ENCODE peak calls at places on chromosomes 6 and 20, in five cellular contexts. S is AG09309, A is MM.1S, C is astrocyte of the spinal cord, Q is prostate gland. T is an unnamed sample.

GRCh38 chr6:54232703-54233102 is 75.5 kb upstream of the TINAG start:
- DNase-seq in Q (no peak), C (no peak), A (no peak), S (no peak), T (no peak)

GRCh38 chr6:145247677-145248419 is 487.5 kb downstream of the EPM2A start:
- DNase-seq in A (no peak), Q (no peak), S (peak; percentile 53), C (peak; percentile 95), T (no peak)

GRCh38 chr6:163460307-163460782 is 45.8 kb downstream of the QKI start:
- DNase-seq in C (peak; percentile 80), S (no peak), A (no peak), Q (no peak), T (no peak)

GRCh38 chr20:37337208-37337955 is 8.6 kb upstream of the SRC start:
- DNase-seq in C (no peak), S (no peak), A (no peak), Q (no peak), T (no peak)

GRCh38 chr20:17558154-17558940 is 11.5 kb upstream of the DSTN start:
- DNase-seq in A (no peak), Q (peak; percentile 32), C (peak; percentile 95), S (peak; percentile 69), T (peak; percentile 83)

GRCh38 chr6:99467509-99468106 is 42.5 kb upstream of the PNISR start:
- DNase-seq in Q (no peak), S (no peak), C (peak; percentile 18), A (no peak), T (no peak)

GRCh38 chr20:19977373-19977770 is 39.8 kb upstream of the NAA20 start:
- DNase-seq in A (no peak), C (no peak), Q (no peak), S (no peak), T (no peak)

GRCh38 chr6:11209941-11210340 is 22.5 kb downstream of the NEDD9 start:
- DNase-seq in C (no peak), Q (no peak), A (no peak), S (no peak), T (no peak)

GRCh38 chr20:20411841-20412240 is 43.9 kb downstream of the INSM1 start:
- DNase-seq in C (no peak), A (no peak), S (no peak), Q (no peak), T (no peak)

GRCh38 chr6:33613146-33613793 is 7.9 kb upstream of the ITPR3 start:
- DNase-seq in Q (no peak), S (peak; percentile 63), A (no peak), C (peak; percentile 76), T (no peak)

GRCh38 chr6:25280617-25280990 is 1.4 kb downstream of the CARMIL1 start:
- DNase-seq in Q (no peak), S (no peak), A (no peak), C (no peak), T (no peak)

GRCh38 chr6:71194730-71195129 is 93.9 kb upstream of the OGFRL1 start:
- DNase-seq in C (peak; percentile 68), Q (no peak), A (no peak), S (peak; percentile 67), T (peak; percentile 39)

GRCh38 chr6:81689580-81689979 is 62.9 kb downstream of the TENT5A start:
- DNase-seq in Q (no peak), C (no peak), A (no peak), S (no peak), T (no peak)

GRCh38 chr6:18323935-18324707 is 59.8 kb upstream of the DEK start:
- DNase-seq in S (no peak), Q (peak; percentile 32), C (peak; percentile 58), A (peak; percentile 45), T (no peak)

GRCh38 chr6:87909849-87910248 is 137.8 kb upstream of the SPACA1 start:
- DNase-seq in S (peak; percentile 24), A (no peak), Q (no peak), C (peak; percentile 93), T (no peak)

GRCh38 chr6:101509556-101509955 is 116.0 kb downstream of the GRIK2 start:
- DNase-seq in A (no peak), C (no peak), Q (no peak), S (no peak), T (no peak)

GRCh38 chr20:54188132-54188835 is 14.5 kb upstream of the CYP24A1 start:
- DNase-seq in S (no peak), A (no peak), C (no peak), Q (no peak), T (no peak)

GRCh38 chr20:50450961-50451752 is 59.0 kb upstream of the PTPN1 start:
- DNase-seq in C (peak; percentile 81), S (peak; percentile 24), A (peak; percentile 74), Q (no peak), T (no peak)

GRCh38 chr6:100099189-100100074 is 105.4 kb upstream of the MCHR2 start:
- DNase-seq in S (no peak), A (peak; percentile 39), C (peak; percentile 59), Q (no peak), T (no peak)

GRCh38 chr6:17281100-17281496 is at the start of gene RBM24:
- DNase-seq in Q (peak; percentile 40), S (no peak), A (peak; percentile 45), C (peak; percentile 83), T (peak; percentile 51)

GRCh38 chr20:3916347-3916746 is 27.2 kb downstream of the PANK2 start:
- DNase-seq in C (no peak), S (no peak), A (no peak), Q (no peak), T (no peak)

GRCh38 chr20:8656335-8656734 is 412.6 kb upstream of the PLCB4 start:
- DNase-seq in C (no peak), A (no peak), S (no peak), Q (no peak), T (no peak)

GRCh38 chr6:116422238-116422637 is 38.9 kb upstream of the CALHM6 start:
- DNase-seq in A (no peak), S (no peak), Q (no peak), C (no peak), T (no peak)

GRCh38 chr6:157139054-157139708 is 184.1 kb downstream of the TMEM242 start:
- DNase-seq in S (no peak), A (no peak), C (no peak), Q (no peak), T (no peak)

GRCh38 chr20:48283470-48284110 is 498.3 kb upstream of the SULF2 start:
- DNase-seq in Q (peak; percentile 41), A (no peak), C (peak; percentile 77), S (peak; percentile 85), T (peak; percentile 62)

DNA sequence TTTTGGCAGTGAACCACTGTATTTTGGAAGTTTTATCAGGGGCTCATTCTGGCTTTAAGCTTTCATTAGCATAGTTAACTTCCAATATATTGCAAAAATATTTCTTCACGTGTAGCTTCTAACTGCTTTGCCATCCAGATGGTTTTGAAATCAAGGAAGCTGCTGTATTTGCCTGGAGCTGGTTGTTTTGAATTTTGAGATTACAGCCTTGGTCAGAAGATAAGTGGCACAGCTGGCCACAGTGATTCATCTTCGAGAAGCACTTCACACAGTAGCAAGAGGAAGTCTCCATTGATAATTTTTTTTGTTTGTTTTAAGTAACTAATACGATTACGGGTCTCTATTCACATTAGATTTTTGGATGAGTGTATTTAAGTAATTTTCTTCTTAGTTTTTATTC is 3.8 kb downstream of the APCDD1L start:
- DNase-seq in Q (no peak), C (peak; percentile 52), A (no peak), S (peak; percentile 76), T (peak; percentile 28)
- TF ChIP-seq CTCF in Q (no peak), C (no peak), A (no peak), S (no peak), T (no peak)

GRCh38 chr6:118930680-118931079 is 4.3 kb downstream of the MCM9 start:
- DNase-seq in S (no peak), A (no peak), C (no peak), Q (no peak), T (no peak)
- TF ChIP-seq CTCF in S (no peak), A (no peak), C (peak; percentile 29), Q (no peak), T (no peak)

DNA sequence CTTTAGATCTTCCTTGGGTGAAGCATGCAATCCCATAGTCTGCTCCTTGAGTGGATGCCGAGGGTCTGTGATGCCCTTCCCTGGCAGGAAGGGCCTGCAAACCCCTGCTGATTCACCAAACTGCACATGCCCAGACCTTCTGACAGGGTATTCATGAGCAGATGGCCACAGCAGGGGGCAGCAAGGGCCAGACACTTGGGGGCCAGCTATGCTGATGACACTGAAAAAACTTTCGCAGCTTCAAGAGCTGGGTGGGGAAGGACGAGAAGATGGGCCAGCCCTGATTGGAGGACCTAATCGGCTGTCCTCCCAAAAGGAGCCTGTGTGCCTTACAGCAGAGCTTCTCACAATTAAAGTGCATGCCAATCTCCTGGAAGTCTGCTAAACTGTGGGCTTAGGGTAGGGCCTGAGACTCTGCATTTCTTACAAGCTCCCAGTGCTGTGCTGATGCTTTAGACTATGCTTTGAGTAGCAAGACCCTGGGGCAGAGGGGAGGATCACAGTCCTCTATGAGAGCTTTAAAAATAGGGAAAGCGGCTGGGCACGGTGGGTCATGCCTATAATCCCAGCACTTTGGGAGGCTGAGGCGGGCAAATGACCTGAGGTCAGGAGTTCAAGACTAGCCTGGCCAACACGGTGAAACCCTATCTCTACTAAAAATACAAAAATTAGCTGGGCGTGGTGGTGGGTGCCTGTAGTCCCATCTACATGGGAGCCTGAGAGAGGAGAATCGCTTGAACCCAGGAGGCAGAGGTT is 15.2 kb upstream of the GDAP1L1 start:
- DNase-seq in Q (no peak), A (no peak), S (no peak), C (no peak), T (no peak)
- TF ChIP-seq CTCF in Q (no peak), A (no peak), S (no peak), C (no peak), T (no peak)

GRCh38 chr6:134882426-134883038 is 67.4 kb downstream of the ALDH8A1 start:
- DNase-seq in S (peak; percentile 39), A (peak; percentile 76), C (peak; percentile 73), Q (peak; percentile 40), T (peak; percentile 50)
- TF ChIP-seq CTCF in S (peak; percentile 81), A (peak; percentile 95), C (peak; percentile 80), Q (peak; percentile 93), T (peak; percentile 97)

DNA sequence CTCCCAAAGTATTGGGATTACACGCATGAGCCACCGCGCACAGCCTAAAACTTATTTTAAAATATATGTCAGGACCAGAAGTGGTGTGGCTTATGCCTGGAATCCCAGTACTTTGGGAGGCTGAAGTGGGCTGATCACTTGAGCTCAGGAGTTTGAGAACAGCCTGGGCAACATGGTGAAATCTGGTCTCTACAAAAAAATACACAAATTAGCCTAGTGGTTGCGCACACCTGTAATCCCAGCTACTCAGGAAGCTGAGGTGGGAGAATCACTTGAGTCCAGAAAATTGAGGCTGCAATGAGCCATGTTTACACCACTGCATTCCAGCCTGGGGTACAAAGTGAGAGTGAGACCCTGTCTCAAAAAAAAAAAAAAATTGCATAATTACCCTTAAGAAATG is 13.7 kb downstream of the PXT1 start:
- DNase-seq in A (no peak), C (no peak), Q (no peak), S (no peak), T (no peak)
- TF ChIP-seq CTCF in A (no peak), C (peak; percentile 49), Q (peak; percentile 26), S (peak; percentile 19), T (no peak)

GRCh38 chr6:3887150-3887700 is 38.1 kb downstream of the FAM50B start:
- DNase-seq in S (peak; percentile 24), Q (no peak), A (no peak), C (peak; percentile 51), T (no peak)
- TF ChIP-seq CTCF in S (peak; percentile 65), Q (peak; percentile 32), A (no peak), C (peak; percentile 62), T (peak; percentile 60)

GRCh38 chr6:36752187-36752885 is 54.7 kb downstream of the RAB44 start:
- DNase-seq in S (no peak), Q (no peak), A (peak; percentile 41), C (no peak), T (no peak)
- TF ChIP-seq CTCF in S (no peak), Q (no peak), A (peak; percentile 5), C (no peak), T (no peak)

T was measured in AG09319.